ENCODE peak calls at places on chromosomes 3 and 15, in eight cellular contexts. L is non-pigmented ciliary epithelial cell; W is activated naive CD4-positive, alpha-beta T cell; B is ovary; C is NCI-H1048; T is activated CD4-positive, alpha-beta memory T cell treated with anti-CD3 and anti-CD28 coated beads, Interleukin-2, amount 10 ng/mL, durations not matched to agents 7 days and 5 days; P is coronary artery; G is HS-27A. A is an unnamed sample.

GRCh38 chr15:95556866-95557225 is 773.7 kb upstream of the NR2F2 start:
- DNase-seq in L (no peak), W (no peak), B (no peak), C (no peak), T (no peak), P (no peak), G (no peak), A (no peak)

GRCh38 chr3:79018671-79019136 is 749.1 kb downstream of the ROBO1 start:
- DNase-seq in L (no peak), W (no peak), B (peak), C (no peak), T (no peak), P (peak), G (no peak), A (peak)

GRCh38 chr3:87158823-87159222 is 68.3 kb upstream of the CHMP2B start:
- DNase-seq in L (no peak), W (no peak), B (no peak), C (no peak), T (no peak), P (no peak), G (no peak), A (no peak)

GRCh38 chr3:168989396-168989795 is 674.1 kb downstream of the MECOM start:
- DNase-seq in L (no peak), W (no peak), B (no peak), C (no peak), T (no peak), P (no peak), G (no peak), A (no peak)

GRCh38 chr3:54433846-54434245 is 311.5 kb downstream of the CACNA2D3 start:
- DNase-seq in L (no peak), W (no peak), B (no peak), C (no peak), T (no peak), P (no peak), G (no peak), A (no peak)

GRCh38 chr15:100571592-100572167 is 30.3 kb downstream of the LINS1 start:
- DNase-seq in L (no peak), W (no peak), B (no peak), C (no peak), T (peak), P (no peak), G (no peak), A (no peak)

GRCh38 chr3:25830373-25831305 is 40.7 kb downstream of the OXSM start:
- DNase-seq in L (no peak), W (no peak), B (no peak), C (no peak), T (no peak), P (no peak), G (no peak), A (no peak)

GRCh38 chr15:73923488-73924164 is 2.6 kb upstream of the LOXL1 start:
- DNase-seq in L (no peak), W (no peak), B (no peak), C (no peak), T (no peak), P (no peak), G (no peak), A (no peak)

GRCh38 chr3:97306226-97306625 is 458.3 kb upstream of the ARL6 start:
- DNase-seq in L (no peak), W (no peak), B (no peak), C (no peak), T (no peak), P (no peak), G (no peak), A (no peak)

GRCh38 chr15:88995449-88995848 is 82.3 kb upstream of the MFGE8 start:
- DNase-seq in L (no peak), W (no peak), B (no peak), C (no peak), T (no peak), P (no peak), G (no peak), A (no peak)

GRCh38 chr3:143676021-143676420 is 172.2 kb downstream of the SLC9A9 start:
- DNase-seq in L (no peak), W (no peak), B (no peak), C (no peak), T (no peak), P (no peak), G (no peak), A (no peak)

GRCh38 chr15:80660114-80660513 is 35.0 kb upstream of the ABHD17C start:
- DNase-seq in L (peak), W (no peak), B (no peak), C (no peak), T (no peak), P (no peak), G (peak), A (peak)

GRCh38 chr15:61133361-61133760 is 95.7 kb downstream of the RORA start:
- DNase-seq in L (no peak), W (no peak), B (no peak), C (no peak), T (no peak), P (no peak), G (no peak), A (no peak)

GRCh38 chr3:119497824-119498187 is 541 bp upstream of the TIMMDC1 start:
- DNase-seq in L (no peak), W (no peak), B (no peak), C (no peak), T (no peak), P (no peak), G (no peak), A (peak)

GRCh38 chr3:134211797-134212196 is 38.9 kb downstream of the RYK start:
- DNase-seq in L (peak), W (no peak), B (no peak), C (no peak), T (no peak), P (no peak), G (no peak), A (peak)

GRCh38 chr3:46993292-46993691 is 13.8 kb downstream of the NBEAL2 start:
- DNase-seq in L (no peak), W (no peak), B (no peak), C (no peak), T (no peak), P (no peak), G (no peak), A (no peak)

GRCh38 chr3:46898321-46899150 is 21.0 kb downstream of the PTH1R start:
- DNase-seq in L (no peak), W (no peak), B (no peak), C (no peak), T (no peak), P (no peak), G (no peak), A (no peak)